ENCODE peak calls at places on chromosomes 6 and 20, in four cellular contexts. C, E, V and S are unnamed samples.

GRCh38 chr6:30031381-30031780 is 29.7 kb upstream of the POLR1H start:
- DNase-seq in C (no peak), E (no peak), V (no peak), S (no peak)

GRCh38 chr20:650954-651353 is 2.0 kb downstream of the SRXN1 start:
- DNase-seq in C (no peak), E (no peak), V (no peak), S (no peak)

GRCh38 chr6:162726997-162727346 is 594 bp downstream of the PRKN start:
- DNase-seq in C (no peak), E (no peak), V (no peak), S (no peak)

GRCh38 chr6:15439410-15440022 is 193.6 kb downstream of the JARID2 start:
- DNase-seq in C (no peak), E (no peak), V (no peak), S (no peak)

GRCh38 chr6:138726066-138727060 is 47.2 kb upstream of the CCDC28A start:
- DNase-seq in C (no peak), E (no peak), V (no peak), S (no peak)

GRCh38 chr20:23668477-23668951 is 20.3 kb downstream of the CST4 start:
- DNase-seq in C (no peak), E (no peak), V (no peak), S (no peak)

GRCh38 chr6:88008821-88009220 is 38.8 kb upstream of the SPACA1 start:
- DNase-seq in C (no peak), E (no peak), V (no peak), S (no peak)

GRCh38 chr20:431012-431904 is 23.2 kb downstream of the RBCK1 start:
- DNase-seq in C (peak; percentile 23), E (no peak), V (no peak), S (no peak)

GRCh38 chr6:42227173-42227850 is 9.7 kb upstream of the MRPS10 start:
- DNase-seq in C (no peak), E (no peak), V (no peak), S (no peak)

GRCh38 chr6:152091851-152092341 is 284.4 kb downstream of the ESR1 start:
- DNase-seq in C (no peak), E (no peak), V (no peak), S (peak; percentile 84)

GRCh38 chr6:30518505-30518850 is 29.2 kb downstream of the HLA-E start:
- DNase-seq in C (no peak), E (no peak), V (no peak), S (no peak)

GRCh38 chr6:114432380-114432779 is 89.6 kb upstream of the HS3ST5 start:
- DNase-seq in C (no peak), E (no peak), V (no peak), S (no peak)

GRCh38 chr20:61748376-61748775 is 317.3 kb downstream of the TAF4 start:
- DNase-seq in C (peak; percentile 38), E (no peak), V (no peak), S (no peak)

GRCh38 chr20:34781250-34781649 is 44.2 kb downstream of the NCOA6 start:
- DNase-seq in C (no peak), E (no peak), V (no peak), S (no peak)

GRCh38 chr20:9112541-9113515 is 43.9 kb downstream of the PLCB4 start:
- DNase-seq in C (peak; percentile 55), E (no peak), V (no peak), S (no peak)

GRCh38 chr6:111553580-111553979 is 52.1 kb downstream of the TRAF3IP2 start:
- DNase-seq in C (no peak), E (no peak), V (no peak), S (no peak)

GRCh38 chr6:142871910-142872331 is 73.1 kb downstream of the HIVEP2 start:
- DNase-seq in C (peak; percentile 38), E (peak; percentile 21), V (no peak), S (peak; percentile 89)

GRCh38 chr6:22444335-22444734 is 125.0 kb upstream of the HDGFL1 start:
- DNase-seq in C (no peak), E (no peak), V (no peak), S (no peak)

GRCh38 chr6:43171284-43172126 is 436 bp downstream of the SRF start:
- DNase-seq in C (no peak), E (no peak), V (peak; percentile 69), S (no peak)

GRCh38 chr6:119319694-119320093 is 29.9 kb downstream of the MAN1A1 start:
- DNase-seq in C (no peak), E (no peak), V (no peak), S (no peak)

GRCh38 chr6:35077713-35078105 is 63.4 kb downstream of the TCP11 start:
- DNase-seq in C (no peak), E (no peak), V (peak; percentile 18), S (no peak)

GRCh38 chr6:122454673-122455072 is 16.9 kb downstream of the SERINC1 start:
- DNase-seq in C (no peak), E (no peak), V (no peak), S (peak; percentile 63)

GRCh38 chr20:63829943-63830820 is 882 bp downstream of the ZBTB46 start:
- DNase-seq in C (no peak), E (no peak), V (no peak), S (no peak)

GRCh38 chr6:131978522-131978921 is 27.4 kb upstream of the CCN2 start:
- DNase-seq in C (no peak), E (no peak), V (no peak), S (no peak)

GRCh38 chr6:116127771-116128493 is 2.0 kb upstream of the COL10A1 start:
- DNase-seq in C (no peak), E (no peak), V (no peak), S (no peak)

GRCh38 chr6:49155321-49155720 is 307.7 kb downstream of the MMUT start:
- DNase-seq in C (no peak), E (no peak), V (no peak), S (no peak)

GRCh38 chr6:40968620-40969145 is 70.3 kb downstream of the UNC5CL start:
- DNase-seq in C (no peak), E (no peak), V (no peak), S (no peak)

GRCh38 chr20:1942061-1942460 is 46.9 kb downstream of the SIRPA start:
- DNase-seq in C (no peak), E (no peak), V (no peak), S (no peak)

GRCh38 chr20:23920408-23920780 is 40.8 kb upstream of the CST5 start:
- DNase-seq in C (no peak), E (no peak), V (no peak), S (no peak)

GRCh38 chr6:161961796-161962195 is 687.9 kb upstream of the AGPAT4 start:
- DNase-seq in C (no peak), E (no peak), V (no peak), S (no peak)

GRCh38 chr6:112176175-112176574 is 78.2 kb downstream of the LAMA4 start:
- DNase-seq in C (no peak), E (no peak), V (no peak), S (no peak)

GRCh38 chr20:3514012-3514642 is 43.3 kb downstream of the ATRN start:
- DNase-seq in C (no peak), E (no peak), V (no peak), S (no peak)

GRCh38 chr20:38748863-38749153 is 548 bp downstream of the ACTR5 start:
- DNase-seq in C (no peak), E (peak; percentile 47), V (no peak), S (peak; percentile 53)

GRCh38 chr6:26358511-26358981 is 6.5 kb upstream of the BTN3A2 start:
- DNase-seq in C (no peak), E (no peak), V (no peak), S (no peak)

DNA sequence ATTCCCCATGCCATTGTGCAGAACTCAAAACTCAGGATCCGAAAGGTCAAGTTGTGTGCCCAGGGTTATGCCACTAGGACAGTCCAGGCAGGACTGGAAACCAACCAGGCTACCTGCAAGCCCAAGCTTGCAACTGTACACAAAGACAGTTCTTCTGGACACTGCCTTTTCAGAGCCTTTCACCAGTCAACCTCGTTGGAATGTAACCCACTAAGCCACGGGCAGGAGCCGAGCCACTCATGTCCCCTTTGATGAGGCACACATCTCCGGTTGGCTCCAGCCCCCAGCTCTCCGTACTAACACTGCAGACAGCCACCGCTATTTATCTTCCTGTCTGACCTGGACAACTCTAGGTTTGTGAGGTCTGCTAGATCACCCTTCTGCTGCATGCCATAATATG is 62.5 kb downstream of the BMP7 start:
- DNase-seq in C (no peak), E (no peak), V (no peak), S (no peak)
- H3K27me3 ChIP-seq in C (no peaks in the 10 kb centered on the region), E (peaks cover 4% of the 10 kb centered on the region), V (no peaks in the 10 kb centered on the region), S (peaks cover 47% of the 10 kb centered on the region)

DNA sequence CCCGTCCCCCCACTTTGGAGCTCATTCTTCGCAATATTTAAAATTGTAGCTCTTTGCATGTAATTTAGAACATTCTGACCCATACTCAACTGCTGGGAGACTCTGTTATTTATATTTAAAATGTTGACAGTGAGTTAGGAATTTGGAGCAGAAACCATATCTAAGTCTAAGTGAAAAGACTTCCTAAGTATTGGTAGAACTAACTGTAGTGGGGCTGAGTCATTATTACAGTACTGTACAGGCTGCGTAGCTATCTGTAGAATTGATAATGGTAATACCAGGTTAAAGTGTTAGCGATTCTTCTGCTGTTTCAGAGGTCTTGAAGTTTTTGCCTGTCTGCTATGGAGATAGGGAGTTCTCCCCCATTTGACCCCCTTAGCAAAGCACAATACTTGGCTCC is 3.6 kb downstream of the TOP1 start:
- DNase-seq in C (no peak), E (no peak), V (no peak), S (no peak)
- H3K27ac ChIP-seq in C (no peak overlapping the region), E (no peak overlapping the region), V (no peak overlapping the region), S (no peak overlapping the region)

DNA sequence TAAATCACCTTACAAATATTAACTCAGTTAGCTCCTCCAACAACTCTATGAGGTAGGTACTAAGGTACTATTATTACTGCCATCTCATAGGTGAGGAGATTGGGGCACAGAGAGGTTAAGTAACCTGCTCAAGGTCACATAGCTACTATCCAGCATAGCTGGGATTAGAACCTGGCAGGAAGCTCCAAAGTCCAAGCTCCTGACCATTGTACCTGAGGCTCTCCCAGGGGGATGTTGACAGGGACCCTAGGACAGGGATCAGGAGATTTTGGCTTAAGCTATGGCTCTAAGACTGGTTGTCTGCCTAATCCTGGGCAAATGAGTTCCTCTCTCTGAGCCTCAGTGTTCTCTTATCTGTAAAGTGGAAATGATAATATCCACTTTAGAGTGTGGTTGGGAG is 59.3 kb downstream of the HNF4A start:
- DNase-seq in C (no peak), E (no peak), V (no peak), S (no peak)
- H3K27me3 ChIP-seq in C (peaks cover 41% of the 10 kb centered on the region), E (no peaks in the 10 kb centered on the region), V (peaks cover 6% of the 10 kb centered on the region), S (peaks cover 4% of the 10 kb centered on the region)

GRCh38 chr6:134316733-134317431 is 1.0 kb downstream of the SGK1 start:
- DNase-seq in C (no peak), E (no peak), V (no peak), S (no peak)
- H3K27ac ChIP-seq in C (no peak overlapping the region), E (no peak overlapping the region), V (no peak overlapping the region), S (no peak overlapping the region)